ENCODE peak calls at places on chromosomes 3 and 15, in six cellular contexts. I, C, G, K, U and X are unnamed samples.

GRCh38 chr3:116048991-116049390 is 396.3 kb downstream of the LSAMP start:
- DNase-seq in U (no peak), G (no peak), K (no peak), C (no peak), I (no peak), X (no peak)

GRCh38 chr3:23805881-23806321 is at the start of gene UBE2E1:
- DNase-seq in K (peak), I (peak), C (peak), U (peak), G (peak), X (peak)

GRCh38 chr3:158718490-158719170 is 13.6 kb downstream of the RARRES1 start:
- DNase-seq in I (peak), G (peak), C (peak), K (no peak), U (peak), X (peak)

GRCh38 chr3:46504780-46505179 is 7.0 kb downstream of the RTP3 start:
- DNase-seq in G (no peak), I (no peak), C (no peak), U (no peak), K (peak), X (no peak)

GRCh38 chr15:74420193-74420905 is 13.4 kb downstream of the SEMA7A start:
- DNase-seq in G (no peak), I (no peak), C (no peak), K (peak), U (no peak), X (no peak)

GRCh38 chr3:107795514-107796094 is 272.8 kb downstream of the BBX start:
- DNase-seq in I (no peak), G (peak), U (no peak), C (no peak), K (no peak), X (no peak)

GRCh38 chr15:96340611-96341464 is 10.3 kb downstream of the NR2F2 start:
- DNase-seq in I (peak), G (peak), U (no peak), K (peak), C (no peak), X (no peak)

GRCh38 chr15:96330450-96331140 is at the start of gene NR2F2:
- DNase-seq in C (peak), G (peak), I (peak), U (peak), K (peak), X (peak)

GRCh38 chr15:100159436-100159835 is 182.3 kb downstream of the ADAMTS17 start:
- DNase-seq in I (no peak), G (no peak), K (no peak), C (no peak), U (no peak), X (no peak)

GRCh38 chr3:108053025-108053424 is 37.8 kb downstream of the CD47 start:
- DNase-seq in I (no peak), C (no peak), K (no peak), G (no peak), U (no peak), X (no peak)

DNA sequence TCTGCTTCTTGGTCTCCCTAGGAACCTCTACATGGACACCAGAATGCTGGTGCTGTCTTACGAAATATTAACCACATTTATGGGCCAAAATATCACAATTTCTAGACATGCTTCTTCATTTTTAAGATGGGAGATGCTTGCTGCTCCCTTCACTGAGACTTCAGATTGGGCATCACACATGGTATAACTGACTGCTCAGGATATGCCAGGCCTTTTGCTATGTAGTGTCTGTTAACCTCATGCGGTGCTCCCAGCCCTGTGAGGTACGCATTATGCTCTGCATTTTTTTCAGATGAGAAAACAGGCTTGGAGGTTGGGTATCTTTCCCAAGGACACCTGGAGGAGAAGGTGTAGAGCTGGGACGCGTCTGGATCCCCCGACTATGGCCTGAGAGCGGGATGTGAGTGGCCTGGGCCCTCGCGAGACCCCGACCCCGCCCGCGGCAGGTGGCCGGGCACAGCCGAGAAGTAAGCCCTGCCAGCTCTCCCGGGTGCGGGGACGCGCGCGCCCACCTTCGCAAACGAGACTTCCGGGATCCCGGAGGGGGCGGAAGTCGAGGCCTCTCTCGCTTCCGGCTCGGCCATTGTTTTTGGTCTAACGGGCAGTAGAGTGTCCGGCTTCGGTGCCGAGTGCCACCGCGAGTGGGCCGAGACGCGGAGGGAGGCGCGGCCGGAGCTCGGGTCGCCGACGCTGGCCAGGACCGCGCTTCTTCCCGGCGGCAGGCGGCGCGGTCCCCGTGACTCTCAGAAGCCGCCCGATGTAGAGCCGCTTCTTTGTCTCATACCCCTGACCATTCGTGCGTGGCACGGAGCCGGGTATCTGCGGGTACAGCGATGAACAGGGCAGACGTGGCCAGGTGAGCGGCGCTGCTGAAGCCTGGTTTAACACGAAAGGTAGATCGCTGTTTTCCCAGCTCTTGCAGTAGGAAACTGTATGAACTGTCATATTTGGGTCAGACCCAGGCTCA is at the start of gene ZKSCAN7:
- DNase-seq in I (peak), K (peak), C (peak), G (peak), U (no peak), X (no peak)
- TF ChIP-seq CTCF in I (peak), K (no peak), C (no peak), G (no peak), U (no peak), X (no peak)

DNA sequence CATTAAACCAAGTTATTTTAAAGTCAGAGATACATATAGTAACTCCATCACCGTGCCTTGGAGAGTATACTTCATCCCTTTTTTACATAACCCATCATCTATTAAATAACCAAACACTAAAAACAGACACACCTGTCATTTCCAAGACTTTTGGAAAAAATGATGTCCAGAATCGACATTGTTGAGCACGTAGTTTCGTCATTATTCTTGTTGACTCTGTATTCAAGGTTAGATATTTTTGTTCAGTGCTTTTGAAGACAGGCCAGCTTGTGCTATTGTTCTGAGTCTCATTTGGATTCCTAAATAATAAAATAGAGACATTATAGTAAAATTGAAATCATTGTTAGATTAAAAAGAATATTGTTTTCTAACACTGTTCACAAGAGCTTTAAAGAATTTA is 51.2 kb downstream of the BCHE start:
- DNase-seq in G (no peak), I (no peak), C (no peak), K (no peak), U (no peak), X (no peak)
- TF ChIP-seq CTCF in G (no peak), I (no peak), C (no peak), K (no peak), U (no peak), X (no peak)

GRCh38 chr15:78075490-78076230 is 1.9 kb downstream of the TBC1D2B start:
- DNase-seq in I (peak), K (no peak), G (peak), C (peak), U (no peak), X (no peak)

GRCh38 chr15:78077860-78078187 is 313 bp upstream of the TBC1D2B start:
- DNase-seq in I (no peak), G (no peak), C (no peak), U (no peak), K (no peak), X (no peak)

GRCh38 chr15:78079296-78080087 is 2.0 kb upstream of the TBC1D2B start:
- DNase-seq in K (no peak), C (no peak), G (no peak), I (no peak), U (no peak), X (no peak)

GRCh38 chr15:78076231-78077052 is 1.1 kb downstream of the TBC1D2B start:
- DNase-seq in U (no peak), G (no peak), C (no peak), I (no peak), K (no peak), X (no peak)

GRCh38 chr15:78077053-78077859 is at the start of gene TBC1D2B:
- DNase-seq in G (peak), C (no peak), I (peak), U (no peak), K (peak), X (no peak)
- TF ChIP-seq CTCF in G (no peak), C (no peak), I (no peak), U (no peak), K (peak), X (no peak)

GRCh38 chr15:85750319-85750806 is 44.4 kb downstream of the KLHL25 start:
- DNase-seq in U (no peak), K (no peak), C (no peak), G (peak), I (no peak), X (no peak)
- TF ChIP-seq CTCF in U (no peak), K (no peak), C (no peak), G (no peak), I (no peak), X (no peak)

GRCh38 chr15:69271217-69271616 is 27.5 kb upstream of the PAQR5 start:
- DNase-seq in I (no peak), C (no peak), U (no peak), K (no peak), G (no peak), X (no peak)

GRCh38 chr15:69265347-69265955 is 33.3 kb upstream of the PAQR5 start:
- DNase-seq in I (peak), K (peak), G (peak), U (no peak), C (no peak), X (peak)
- TF ChIP-seq CTCF in I (peak), K (peak), G (peak), U (peak), C (peak), X (peak)

GRCh38 chr3:49802719-49803463 is at the start of gene INKA1:
- DNase-seq in G (peak), K (peak), I (peak), C (peak), U (no peak), X (peak)
- TF ChIP-seq CTCF in G (peak), K (peak), I (peak), C (peak), U (peak), X (peak)

GRCh38 chr3:1088503-1088902 is 4.3 kb upstream of the CNTN6 start:
- DNase-seq in C (no peak), U (no peak), G (no peak), K (no peak), I (no peak), X (no peak)

GRCh38 chr3:1082024-1082633 is 10.7 kb upstream of the CNTN6 start:
- DNase-seq in G (peak), C (no peak), K (peak), U (no peak), I (peak), X (no peak)

GRCh38 chr3:1092061-1092460 is 763 bp upstream of the CNTN6 start:
- DNase-seq in K (no peak), C (no peak), U (no peak), I (no peak), G (no peak), X (no peak)

GRCh38 chr3:1091276-1091675 is 1.5 kb upstream of the CNTN6 start:
- DNase-seq in I (no peak), K (no peak), C (no peak), U (no peak), G (no peak), X (no peak)

GRCh38 chr3:1087066-1087555 is 5.7 kb upstream of the CNTN6 start:
- DNase-seq in C (peak), I (peak), U (peak), K (no peak), G (peak), X (peak)
- TF ChIP-seq CTCF in C (no peak), I (peak), U (no peak), K (no peak), G (peak), X (no peak)